ENCODE peak calls at places on chromosomes 13 and 19, in seven cellular contexts. One of them, this sample, is unnamed.

GRCh38 chr13:26442541-26442940 is 114.9 kb upstream of the WASF3 start:
- DNase-seq in breast epithelium: no peak
- DNase-seq in thoracic aorta: no peak
- DNase-seq in CD4-positive, alpha-beta T cell: no peak
- DNase-seq in fibroblast of lung: no peak
- DNase-seq in fibroblast of pulmonary artery: peak; percentile 22
- DNase-seq in neural crest cell: no peak
- DNase-seq in this sample: no peak

GRCh38 chr13:48491423-48492122 is 41.3 kb downstream of the RCBTB2 start:
- DNase-seq in breast epithelium: no peak
- DNase-seq in thoracic aorta: no peak
- DNase-seq in CD4-positive, alpha-beta T cell: no peak
- DNase-seq in fibroblast of lung: no peak
- DNase-seq in fibroblast of pulmonary artery: no peak
- DNase-seq in neural crest cell: no peak
- DNase-seq in this sample: no peak

GRCh38 chr19:47273313-47274070 is 1.2 kb upstream of the INAFM1 start:
- DNase-seq in breast epithelium: peak; percentile 94
- DNase-seq in thoracic aorta: peak; percentile 78
- DNase-seq in CD4-positive, alpha-beta T cell: peak; percentile 89
- DNase-seq in fibroblast of lung: peak; percentile 92
- DNase-seq in fibroblast of pulmonary artery: peak; percentile 94
- DNase-seq in neural crest cell: peak; percentile 84
- DNase-seq in this sample: peak; percentile 79

GRCh38 chr13:30870049-30870884 is 35.8 kb upstream of the MEDAG start:
- DNase-seq in breast epithelium: peak; percentile 78
- DNase-seq in thoracic aorta: peak; percentile 54
- DNase-seq in CD4-positive, alpha-beta T cell: no peak
- DNase-seq in fibroblast of lung: peak; percentile 99
- DNase-seq in fibroblast of pulmonary artery: peak; percentile 99
- DNase-seq in neural crest cell: no peak
- DNase-seq in this sample: peak; percentile 93

GRCh38 chr19:2057484-2058469 is 6.7 kb upstream of the MKNK2 start:
- DNase-seq in breast epithelium: no peak
- DNase-seq in thoracic aorta: no peak
- DNase-seq in CD4-positive, alpha-beta T cell: no peak
- DNase-seq in fibroblast of lung: no peak
- DNase-seq in fibroblast of pulmonary artery: no peak
- DNase-seq in neural crest cell: no peak
- DNase-seq in this sample: no peak

GRCh38 chr19:17677002-17677401 is 11.2 kb downstream of the UNC13A start:
- DNase-seq in breast epithelium: no peak
- DNase-seq in thoracic aorta: no peak
- DNase-seq in CD4-positive, alpha-beta T cell: no peak
- DNase-seq in fibroblast of lung: no peak
- DNase-seq in fibroblast of pulmonary artery: no peak
- DNase-seq in neural crest cell: no peak
- DNase-seq in this sample: no peak

GRCh38 chr19:31436121-31436776 is 87.0 kb upstream of the TSHZ3 start:
- DNase-seq in breast epithelium: no peak
- DNase-seq in thoracic aorta: no peak
- DNase-seq in CD4-positive, alpha-beta T cell: no peak
- DNase-seq in fibroblast of lung: no peak
- DNase-seq in fibroblast of pulmonary artery: no peak
- DNase-seq in neural crest cell: no peak
- DNase-seq in this sample: no peak

GRCh38 chr13:60811581-60811980 is 414.6 kb downstream of the TDRD3 start:
- DNase-seq in breast epithelium: no peak
- DNase-seq in thoracic aorta: no peak
- DNase-seq in CD4-positive, alpha-beta T cell: no peak
- DNase-seq in fibroblast of lung: no peak
- DNase-seq in fibroblast of pulmonary artery: no peak
- DNase-seq in neural crest cell: no peak
- DNase-seq in this sample: no peak

GRCh38 chr19:1227313-1227626 is 10.5 kb downstream of the CBARP start:
- DNase-seq in breast epithelium: no peak
- DNase-seq in thoracic aorta: no peak
- DNase-seq in CD4-positive, alpha-beta T cell: no peak
- DNase-seq in fibroblast of lung: no peak
- DNase-seq in fibroblast of pulmonary artery: no peak
- DNase-seq in neural crest cell: no peak
- DNase-seq in this sample: no peak

GRCh38 chr13:74554581-74555290 is 420.5 kb upstream of the KLF12 start:
- DNase-seq in breast epithelium: no peak
- DNase-seq in thoracic aorta: no peak
- DNase-seq in CD4-positive, alpha-beta T cell: no peak
- DNase-seq in fibroblast of lung: no peak
- DNase-seq in fibroblast of pulmonary artery: no peak
- DNase-seq in neural crest cell: no peak
- DNase-seq in this sample: no peak

GRCh38 chr19:54432144-54432738 is 16.8 kb upstream of the LENG8 start:
- DNase-seq in breast epithelium: peak; percentile 37
- DNase-seq in thoracic aorta: no peak
- DNase-seq in CD4-positive, alpha-beta T cell: no peak
- DNase-seq in fibroblast of lung: no peak
- DNase-seq in fibroblast of pulmonary artery: no peak
- DNase-seq in neural crest cell: no peak
- DNase-seq in this sample: no peak

GRCh38 chr13:46687810-46688209 is 109.2 kb downstream of the ESD start:
- DNase-seq in breast epithelium: no peak
- DNase-seq in thoracic aorta: no peak
- DNase-seq in CD4-positive, alpha-beta T cell: no peak
- DNase-seq in fibroblast of lung: peak; percentile 53
- DNase-seq in fibroblast of pulmonary artery: peak; percentile 56
- DNase-seq in neural crest cell: no peak
- DNase-seq in this sample: no peak

GRCh38 chr13:111542530-111543341 is 222.3 kb downstream of the TEX29 start:
- DNase-seq in breast epithelium: no peak
- DNase-seq in thoracic aorta: no peak
- DNase-seq in CD4-positive, alpha-beta T cell: no peak
- DNase-seq in fibroblast of lung: no peak
- DNase-seq in fibroblast of pulmonary artery: no peak
- DNase-seq in neural crest cell: no peak
- DNase-seq in this sample: no peak

GRCh38 chr19:16019691-16020448 is 56.4 kb upstream of the TPM4 start:
- DNase-seq in breast epithelium: no peak
- DNase-seq in thoracic aorta: no peak
- DNase-seq in CD4-positive, alpha-beta T cell: no peak
- DNase-seq in fibroblast of lung: no peak
- DNase-seq in fibroblast of pulmonary artery: no peak
- DNase-seq in neural crest cell: no peak
- DNase-seq in this sample: no peak

DNA sequence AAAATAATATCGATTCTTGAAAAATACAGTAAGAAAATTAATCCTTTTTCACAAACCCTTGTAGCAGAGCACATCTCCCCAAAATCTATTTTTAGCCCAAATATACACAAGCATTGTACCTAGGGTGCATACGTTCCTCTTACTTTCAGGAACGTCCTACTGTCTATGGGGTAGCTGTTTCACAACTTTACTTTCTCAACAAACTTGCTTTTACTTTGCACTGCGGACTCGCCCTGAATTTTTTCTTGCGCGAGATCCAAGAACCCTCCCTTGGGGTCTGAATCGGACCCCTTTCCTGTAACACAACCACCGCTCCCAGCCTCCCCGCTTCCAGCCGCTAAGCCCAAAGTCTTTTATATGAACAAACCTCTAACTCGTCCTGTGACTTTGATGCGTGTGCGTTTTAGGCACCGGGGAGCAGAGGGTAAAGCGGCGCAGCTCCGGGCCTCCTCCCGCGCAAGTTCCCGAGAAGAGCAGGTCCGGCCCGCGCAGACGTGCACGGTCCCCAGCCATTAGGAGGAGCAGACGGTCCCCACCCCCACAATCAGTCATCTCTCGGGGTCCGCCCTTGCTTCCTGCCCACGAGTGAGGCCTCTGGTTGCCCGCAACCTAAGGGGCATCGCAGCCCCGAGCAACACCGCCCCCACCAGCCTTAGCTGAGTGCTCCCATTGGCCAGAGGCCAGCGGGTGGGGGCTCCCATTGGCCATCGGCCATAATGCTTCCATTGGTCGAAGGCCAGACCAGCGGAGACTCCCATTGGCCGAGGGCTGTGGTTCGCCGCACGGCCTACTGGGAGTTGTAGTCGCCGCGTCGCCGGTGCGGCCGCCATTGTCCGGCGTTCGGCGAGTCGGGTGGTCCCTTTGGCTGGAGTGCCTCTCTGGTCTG is at the start of gene ZNF8:
- DNase-seq in breast epithelium: peak; percentile 93
- DNase-seq in thoracic aorta: peak; percentile 89
- DNase-seq in CD4-positive, alpha-beta T cell: peak; percentile 97
- DNase-seq in fibroblast of lung: peak; percentile 98
- DNase-seq in fibroblast of pulmonary artery: peak; percentile 99
- DNase-seq in neural crest cell: peak; percentile 92
- DNase-seq in this sample: peak; percentile 96
- TF ChIP-seq CTCF in breast epithelium: no peak
- TF ChIP-seq CTCF in thoracic aorta: no peak
- TF ChIP-seq CTCF in CD4-positive, alpha-beta T cell: no peak
- TF ChIP-seq CTCF in fibroblast of lung: peak; percentile 9
- TF ChIP-seq CTCF in fibroblast of pulmonary artery: no peak
- TF ChIP-seq CTCF in neural crest cell: no peak
- TF ChIP-seq CTCF in this sample: peak; percentile 15

GRCh38 chr13:44052843-44053607 is 173.3 kb downstream of the LACC1 start:
- DNase-seq in breast epithelium: peak; percentile 20
- DNase-seq in thoracic aorta: peak; percentile 7
- DNase-seq in CD4-positive, alpha-beta T cell: no peak
- DNase-seq in fibroblast of lung: peak; percentile 53
- DNase-seq in fibroblast of pulmonary artery: peak; percentile 79
- DNase-seq in neural crest cell: no peak
- DNase-seq in this sample: peak; percentile 14
- TF ChIP-seq CTCF in breast epithelium: no peak
- TF ChIP-seq CTCF in thoracic aorta: no peak
- TF ChIP-seq CTCF in CD4-positive, alpha-beta T cell: no peak
- TF ChIP-seq CTCF in fibroblast of lung: peak; percentile 5
- TF ChIP-seq CTCF in fibroblast of pulmonary artery: no peak
- TF ChIP-seq CTCF in neural crest cell: no peak
- TF ChIP-seq CTCF in this sample: no peak

GRCh38 chr13:102197193-102197592 is 204.7 kb downstream of the FGF14 start:
- DNase-seq in breast epithelium: no peak
- DNase-seq in thoracic aorta: no peak
- DNase-seq in CD4-positive, alpha-beta T cell: no peak
- DNase-seq in fibroblast of lung: peak; percentile 63
- DNase-seq in fibroblast of pulmonary artery: no peak
- DNase-seq in neural crest cell: no peak
- DNase-seq in this sample: no peak
- TF ChIP-seq CTCF in breast epithelium: no peak
- TF ChIP-seq CTCF in thoracic aorta: no peak
- TF ChIP-seq CTCF in CD4-positive, alpha-beta T cell: no peak
- TF ChIP-seq CTCF in fibroblast of lung: peak; percentile 48
- TF ChIP-seq CTCF in fibroblast of pulmonary artery: no peak
- TF ChIP-seq CTCF in neural crest cell: no peak
- TF ChIP-seq CTCF in this sample: no peak

GRCh38 chr13:20465218-20465879 is 60.3 kb downstream of the CRYL1 start:
- DNase-seq in breast epithelium: no peak
- DNase-seq in thoracic aorta: no peak
- DNase-seq in CD4-positive, alpha-beta T cell: no peak
- DNase-seq in fibroblast of lung: peak; percentile 38
- DNase-seq in fibroblast of pulmonary artery: peak; percentile 27
- DNase-seq in neural crest cell: no peak
- DNase-seq in this sample: no peak
- TF ChIP-seq CTCF in breast epithelium: no peak
- TF ChIP-seq CTCF in thoracic aorta: no peak
- TF ChIP-seq CTCF in CD4-positive, alpha-beta T cell: no peak
- TF ChIP-seq CTCF in fibroblast of lung: no peak
- TF ChIP-seq CTCF in fibroblast of pulmonary artery: no peak
- TF ChIP-seq CTCF in neural crest cell: no peak
- TF ChIP-seq CTCF in this sample: no peak

This sample was measured in AG09319.